ENCODE peak calls at places on chromosomes 6 and 20, in four cellular contexts. O is Right ventricle myocardium superior, J is LoVo, Q is activated T-cell treated with anti-CD3 and anti-CD28 coated beads for 1 hour. N is an unnamed sample.

GRCh38 chr6:23173231-23173630 is 603.9 kb downstream of the HDGFL1 start:
- DNase-seq in J (no peak), Q (no peak), O (no peak), N (no peak)

GRCh38 chr6:74480561-74480960 is 725.3 kb downstream of the COL12A1 start:
- DNase-seq in Q (no peak), J (no peak), O (no peak), N (no peak)

GRCh38 chr6:20426177-20427082 is 24.8 kb downstream of the E2F3 start:
- DNase-seq in J (no peak), O (no peak), Q (no peak), N (no peak)

GRCh38 chr20:58059145-58059544 is 169.3 kb downstream of the ANKRD60 start:
- DNase-seq in Q (no peak), J (no peak), O (no peak), N (no peak)

GRCh38 chr6:69801225-69801624 is 4.4 kb upstream of the LMBRD1 start:
- DNase-seq in Q (no peak), O (no peak), J (no peak), N (no peak)

GRCh38 chr6:21426841-21427490 is 166.6 kb upstream of the SOX4 start:
- DNase-seq in Q (no peak), O (no peak), J (no peak), N (no peak)

GRCh38 chr6:52990342-52990741 is 4.7 kb downstream of the GSTA4 start:
- DNase-seq in O (no peak), Q (no peak), J (peak), N (no peak)

GRCh38 chr20:40849456-40849855 is 160.4 kb upstream of the MAFB start:
- DNase-seq in J (no peak), Q (no peak), O (no peak), N (no peak)

GRCh38 chr6:8181162-8181909 is 79.0 kb upstream of the EEF1E1 start:
- DNase-seq in O (no peak), Q (no peak), J (no peak), N (no peak)

GRCh38 chr6:169340395-169340794 is 86.7 kb upstream of the THBS2 start:
- DNase-seq in O (no peak), J (peak), Q (no peak), N (no peak)

GRCh38 chr6:90286884-90287488 is 9.7 kb downstream of the BACH2 start:
- DNase-seq in J (peak), O (no peak), Q (no peak), N (no peak)

GRCh38 chr6:52307900-52308372 is 23.4 kb upstream of the MCM3 start:
- DNase-seq in O (no peak), J (no peak), Q (no peak), N (no peak)

GRCh38 chr6:9540126-9540525 is 874.7 kb downstream of the TFAP2A start:
- DNase-seq in O (no peak), J (no peak), Q (no peak), N (no peak)

GRCh38 chr6:42709871-42710270 is 12.5 kb downstream of the PRPH2 start:
- DNase-seq in Q (no peak), J (no peak), O (no peak), N (no peak)

GRCh38 chr6:21739838-21740237 is 146.3 kb downstream of the SOX4 start:
- DNase-seq in Q (no peak), O (no peak), J (peak), N (no peak)

GRCh38 chr6:125781307-125781868 is 9.4 kb upstream of the NCOA7 start:
- DNase-seq in O (no peak), Q (peak), J (peak), N (no peak)

GRCh38 chr6:63805808-63806572 is 170.4 kb downstream of the PHF3 start:
- DNase-seq in O (no peak), J (peak), Q (no peak), N (no peak)

GRCh38 chr6:25006565-25007001 is 70.8 kb upstream of the RIPOR2 start:
- DNase-seq in Q (no peak), O (peak), J (no peak), N (peak)

GRCh38 chr6:45038226-45038625 is 289.9 kb upstream of the RUNX2 start:
- DNase-seq in O (no peak), J (no peak), Q (no peak), N (no peak)

GRCh38 chr6:129575378-129576118 is 134.4 kb downstream of the ARHGAP18 start:
- DNase-seq in O (no peak), J (peak), Q (no peak), N (no peak)

GRCh38 chr6:144217264-144217663 is 66.9 kb downstream of the STX11 start:
- DNase-seq in O (no peak), J (no peak), Q (no peak), N (no peak)

GRCh38 chr6:115415378-115415777 is 645.3 kb downstream of the FRK start:
- DNase-seq in J (no peak), O (no peak), Q (no peak), N (no peak)

GRCh38 chr6:165645919-165646318 is 17.1 kb downstream of the PDE10A start:
- DNase-seq in Q (no peak), O (no peak), J (no peak), N (no peak)

GRCh38 chr6:3371222-3371949 is 85.5 kb downstream of the SLC22A23 start:
- DNase-seq in J (no peak), O (no peak), Q (no peak), N (no peak)

GRCh38 chr20:61478094-61478493 is 226.0 kb downstream of the CDH4 start:
- DNase-seq in J (no peak), Q (no peak), O (no peak), N (no peak)

GRCh38 chr6:11769816-11770545 is 8.6 kb downstream of the ADTRP start:
- DNase-seq in O (no peak), Q (no peak), J (no peak), N (no peak)

GRCh38 chr6:51648774-51649173 is 438.6 kb downstream of the PKHD1 start:
- DNase-seq in Q (no peak), O (no peak), J (no peak), N (no peak)

GRCh38 chr20:20360464-20360863 is 7.4 kb upstream of the INSM1 start:
- DNase-seq in O (no peak), Q (peak), J (peak), N (no peak)

N was measured in nucleus accumbens.